ENCODE peak calls at places on chromosome 1, in four cellular contexts. T is IMR-90, K is endothelial cell of umbilical vein, X is K562. L is an unnamed sample.
A peak's percentile ranks its signal among the peaks of the same experiment; 100 is the strongest.

GRCh38 chr1:219542828-219543518 is 69.9 kb downstream of the ZC3H11B start:
- DNase-seq in K (peak; percentile 24), T (peak; percentile 61), X (no peak), L (no peak)

GRCh38 chr1:192476802-192477298 is 98.7 kb upstream of the RGS1 start:
- DNase-seq in T (peak; percentile 69), X (no peak), K (peak; percentile 49), L (peak; percentile 34)

GRCh38 chr1:3004285-3005205 is 16.7 kb upstream of the ACTRT2 start:
- DNase-seq in T (no peak), K (no peak), X (no peak), L (no peak)

GRCh38 chr1:51385776-51386175 is 55.4 kb upstream of the TTC39A start:
- DNase-seq in T (no peak), K (no peak), X (no peak), L (no peak)

GRCh38 chr1:228407118-228408040 is 744 bp upstream of the TRIM11 start:
- DNase-seq in X (no peak), K (no peak), T (no peak), L (no peak)

GRCh38 chr1:27099904-27100796 is 54.8 kb downstream of the SLC9A1 start:
- DNase-seq in K (no peak), X (peak; percentile 78), T (no peak), L (no peak)

GRCh38 chr1:40153073-40153770 is 8.0 kb upstream of the RLF start:
- DNase-seq in X (no peak), K (peak; percentile 76), T (peak; percentile 77), L (peak; percentile 59)

GRCh38 chr1:216960716-216961115 is 237.5 kb upstream of the ESRRG start:
- DNase-seq in X (no peak), K (no peak), T (peak; percentile 18), L (no peak)

DNA sequence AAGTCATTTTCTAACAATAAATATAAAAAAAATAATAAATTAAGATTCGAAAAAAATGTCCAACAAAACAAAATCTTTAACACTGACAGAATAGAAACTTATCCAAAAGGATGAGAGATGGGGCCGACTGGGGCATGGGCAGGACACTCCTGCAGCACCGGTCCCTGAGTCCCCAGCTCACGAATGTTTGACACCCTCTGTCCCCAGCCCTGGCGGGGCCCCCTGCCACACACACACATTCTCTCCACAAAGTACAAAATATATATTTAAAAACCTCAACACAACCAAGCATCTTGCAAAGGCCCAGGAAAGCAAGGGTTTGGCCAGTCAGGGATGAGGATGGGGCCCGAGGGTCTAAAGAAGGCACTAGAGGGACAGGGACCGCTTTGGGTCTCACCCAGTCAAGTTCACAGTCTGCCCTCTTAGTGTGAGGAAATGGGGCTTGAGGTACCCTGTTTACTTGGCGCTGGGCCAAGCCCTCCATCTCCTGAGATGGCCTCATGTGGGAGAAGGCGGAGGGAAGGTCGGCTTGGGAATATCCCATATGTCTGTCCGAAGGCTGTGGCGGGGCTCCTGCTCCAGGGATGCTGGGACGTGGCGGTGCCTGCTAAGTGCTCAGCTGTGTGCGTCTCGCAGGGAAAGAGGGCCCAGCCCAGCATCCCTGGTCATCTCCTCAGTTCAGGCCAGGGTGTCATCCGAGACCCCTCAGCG is 31.3 kb downstream of the EPHA2 start:
- DNase-seq in X (no peak), K (no peak), T (no peak), L (no peak)
- TF ChIP-seq FOS in X (no peak), K (no peak), T (no peak), L (no peak)

GRCh38 chr1:45136984-45137383 is 69.4 kb downstream of the ZSWIM5 start:
- DNase-seq in X (no peak), K (no peak), T (no peak), L (no peak)

GRCh38 chr1:45135339-45135738 is 71.1 kb downstream of the ZSWIM5 start:
- DNase-seq in X (no peak), K (no peak), T (no peak), L (no peak)

GRCh38 chr1:45134468-45134873 is 71.9 kb downstream of the ZSWIM5 start:
- DNase-seq in X (no peak), K (peak; percentile 94), T (no peak), L (no peak)
- TF ChIP-seq FOS in X (no peak), K (no peak), T (no peak), L (no peak)

GRCh38 chr1:100362821-100363466 is 10.6 kb downstream of the CDC14A start:
- DNase-seq in T (no peak), X (peak; percentile 69), K (no peak), L (no peak)

GRCh38 chr1:100358210-100358609 is 5.9 kb downstream of the CDC14A start:
- DNase-seq in K (peak; percentile 47), X (no peak), T (no peak), L (no peak)

GRCh38 chr1:100361249-100362089 is 9.2 kb downstream of the CDC14A start:
- DNase-seq in T (no peak), K (no peak), X (no peak), L (no peak)

GRCh38 chr1:100359139-100359538 is 6.8 kb downstream of the CDC14A start:
- DNase-seq in T (no peak), X (no peak), K (no peak), L (no peak)

GRCh38 chr1:100360790-100361232 is 8.5 kb downstream of the CDC14A start:
- DNase-seq in T (peak; percentile 49), X (no peak), K (peak; percentile 75), L (no peak)
- TF ChIP-seq FOS in T (no peak), X (no peak), K (no peak), L (no peak)

GRCh38 chr1:82371844-82372498 is 571.2 kb downstream of the ADGRL2 start:
- DNase-seq in X (no peak), K (no peak), T (no peak), L (no peak)
- TF ChIP-seq FOS in X (no peak), K (no peak), T (no peak), L (no peak)

GRCh38 chr1:185305419-185305818 is 11.6 kb downstream of the IVNS1ABP start:
- DNase-seq in T (no peak), K (no peak), X (no peak), L (no peak)
- TF ChIP-seq FOS in T (no peak), K (no peak), X (no peak), L (no peak)

DNA sequence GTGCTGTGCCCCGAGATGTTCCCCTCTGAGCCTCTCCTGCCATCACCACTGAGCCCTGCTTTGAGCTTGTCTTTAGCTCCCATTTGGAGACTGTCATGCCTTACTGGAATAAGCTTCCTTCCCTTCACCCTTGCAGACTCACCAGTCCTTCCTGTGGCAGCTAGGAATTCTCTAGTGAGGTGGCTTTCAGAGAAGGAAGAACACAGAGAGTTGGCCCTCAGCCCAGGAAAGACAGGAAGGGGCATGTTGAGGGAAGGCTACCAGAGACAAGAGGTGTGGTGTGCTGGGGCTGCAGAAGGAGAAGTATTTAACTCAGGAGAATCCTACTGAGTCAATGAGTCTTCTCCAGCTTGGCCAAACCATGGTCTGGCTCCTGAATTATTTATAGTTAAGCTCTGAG is 76.3 kb downstream of the UCK2 start:
- DNase-seq in T (peak; percentile 80), X (no peak), K (peak; percentile 86), L (no peak)
- TF ChIP-seq FOS in T (no peak), X (no peak), K (peak; percentile 62), L (no peak)

L was measured in GM12878.